ENCODE peak calls at places on chromosomes 4 and X, in four cellular contexts. F is pancreas, S is ovary, Y is heart left ventricle. C is an unnamed sample. For H3K4me1, the result is how much of the 10 kb centered on the place peaks cover.

GRCh38 chr4:168699224-168699878 is 202.5 kb downstream of the PALLD start:
- DNase-seq in Y (no peak), S (no peak), F (no peak), C (no peak)

GRCh38 chr4:57153207-57153606 is 43.0 kb upstream of the IGFBP7 start:
- DNase-seq in Y (no peak), F (no peak), S (no peak), C (no peak)

GRCh38 chr4:91527056-91527455 is 776.7 kb upstream of the GRID2 start:
- DNase-seq in F (no peak), S (no peak), Y (no peak), C (no peak)

GRCh38 chr4:82988323-82988832 is 22.2 kb downstream of the LIN54 start:
- DNase-seq in S (no peak), F (no peak), Y (no peak), C (no peak)

GRCh38 chr4:77385124-77385969 is 220.3 kb upstream of the CXCL13 start:
- DNase-seq in Y (peak), F (peak), S (peak), C (peak)

GRCh38 chr4:19285146-19285545 is 966.6 kb upstream of the SLIT2 start:
- DNase-seq in S (no peak), Y (no peak), F (no peak), C (no peak)

GRCh38 chr4:38056024-38056685 is 96.0 kb downstream of the PTTG2 start:
- DNase-seq in Y (no peak), F (no peak), S (no peak), C (no peak)

GRCh38 chrX:130772313-130773140 is 130.5 kb downstream of the ENOX2 start:
- DNase-seq in S (no peak), F (no peak), Y (no peak), C (no peak)

GRCh38 chr4:186472948-186473347 is 82.4 kb downstream of the MTNR1A start:
- DNase-seq in Y (no peak), S (no peak), F (no peak), C (no peak)

GRCh38 chr4:168097161-168097560 is 4.8 kb downstream of the ANXA10 start:
- DNase-seq in F (no peak), S (no peak), Y (no peak), C (no peak)

GRCh38 chrX:103716967-103717366 is 6.3 kb downstream of the TMEM31 start:
- DNase-seq in S (no peak), Y (no peak), F (no peak), C (no peak)

GRCh38 chr4:136590440-136590839 is 941.9 kb downstream of the PCDH18 start:
- DNase-seq in F (no peak), S (no peak), Y (no peak), C (no peak)

GRCh38 chr4:71400788-71401187 is 62.0 kb downstream of the SLC4A4 start:
- DNase-seq in Y (no peak), F (no peak), S (no peak), C (no peak)

GRCh38 chrX:155188786-155189185 is 27.5 kb upstream of the VBP1 start:
- DNase-seq in F (no peak), Y (no peak), S (no peak), C (no peak)

GRCh38 chr4:54277691-54278090 is 48.6 kb downstream of the PDGFRA start:
- DNase-seq in Y (no peak), S (no peak), F (no peak), C (no peak)

GRCh38 chr4:68630371-68630770 is 40.1 kb downstream of the UGT2B15 start:
- DNase-seq in F (no peak), Y (no peak), S (no peak), C (no peak)
- H3K4me3 ChIP-seq in F (no peak), Y (no peak), S (no peak), C (no peak)

GRCh38 chr4:74014332-74014731 is 15.9 kb upstream of the CXCL5 start:
- DNase-seq in Y (no peak), S (no peak), F (no peak), C (no peak)
- H3K4me1 ChIP-seq in Y (under half), S (under half), F (under half), C (under half)

DNA sequence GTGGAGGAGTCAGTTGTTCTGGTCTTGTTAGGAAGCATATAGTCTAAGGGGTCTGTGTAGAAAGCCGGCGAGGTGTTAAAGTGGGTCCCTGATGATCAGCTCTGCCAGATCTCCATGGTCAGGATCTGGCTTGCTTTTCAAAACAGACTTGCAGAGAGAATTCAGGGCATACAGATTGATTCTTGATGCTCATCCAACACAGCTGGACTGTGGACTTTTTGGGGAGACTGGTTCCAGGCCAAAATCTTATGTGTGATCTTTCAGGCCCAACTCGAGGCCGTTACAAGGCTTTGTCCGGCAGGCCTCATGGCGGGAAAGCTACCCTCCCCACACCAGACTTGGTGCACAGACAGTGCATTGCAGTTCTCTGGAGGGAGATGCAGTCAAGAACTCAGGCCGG is 83.0 kb upstream of the BOD1L1 start:
- DNase-seq in Y (no peak), F (peak), S (no peak), C (no peak)
- H3K4me3 ChIP-seq in Y (no peak), F (no peak), S (no peak), C (no peak)

DNA sequence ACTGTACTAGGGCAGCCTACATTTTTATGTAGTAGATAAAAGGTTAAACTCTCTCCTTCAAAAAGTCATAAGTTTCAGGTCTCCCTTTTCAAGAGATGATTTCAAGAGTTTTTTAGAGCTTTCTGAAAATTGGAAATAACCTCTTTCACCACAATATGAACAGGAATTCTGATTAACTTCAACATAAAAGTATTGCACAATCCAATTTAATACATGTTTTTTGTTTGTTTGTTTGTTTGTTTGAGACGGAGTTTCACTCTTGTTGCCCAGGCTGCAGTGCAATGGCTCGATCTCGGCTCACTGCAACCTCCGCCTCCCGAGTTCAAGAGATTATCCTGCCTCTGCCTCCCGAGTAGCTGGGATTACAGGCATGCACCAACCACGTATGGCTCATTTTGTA is 265.4 kb upstream of the DCAF8L1 start:
- DNase-seq in Y (no peak), S (no peak), F (no peak), C (no peak)
- H3K4me1 ChIP-seq in Y (under half), S (under half), F (under half), C (under half)

GRCh38 chr4:124596811-124597210 is 115.7 kb downstream of the ANKRD50 start:
- DNase-seq in S (no peak), F (no peak), Y (no peak), C (no peak)

GRCh38 chr4:124590480-124590879 is 122.1 kb downstream of the ANKRD50 start:
- DNase-seq in S (no peak), F (no peak), Y (no peak), C (no peak)

GRCh38 chr4:124591646-124592045 is 120.9 kb downstream of the ANKRD50 start:
- DNase-seq in S (no peak), F (no peak), Y (no peak), C (no peak)

GRCh38 chr4:124589827-124590226 is 122.7 kb downstream of the ANKRD50 start:
- DNase-seq in S (no peak), F (no peak), Y (no peak), C (no peak)

DNA sequence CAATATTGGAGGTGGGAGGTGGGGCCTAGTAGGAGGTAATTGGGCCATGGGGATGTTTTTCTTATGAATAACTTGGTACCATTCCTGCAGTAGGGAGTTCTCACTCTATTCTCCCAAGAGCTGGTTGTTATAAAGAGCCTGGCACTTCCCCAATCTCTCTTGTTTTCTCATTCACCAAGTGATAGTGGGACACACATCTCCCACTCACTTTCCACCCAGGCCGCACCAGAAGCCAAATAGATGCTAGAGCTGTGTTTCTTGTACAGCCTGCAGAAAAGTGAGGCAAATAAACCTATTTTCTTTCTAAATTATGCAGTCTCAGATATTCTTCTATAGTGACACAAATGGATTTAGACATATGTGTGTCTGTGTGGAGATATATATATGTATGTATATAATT is 117.6 kb downstream of the ANKRD50 start:
- DNase-seq in Y (no peak), F (no peak), S (no peak), C (no peak)
- H3K4me3 ChIP-seq in Y (no peak), F (no peak), S (no peak), C (no peak)

GRCh38 chr4:8163436-8164193 is 5.0 kb upstream of the ABLIM2 start:
- DNase-seq in F (peak), S (no peak), Y (no peak), C (peak)

GRCh38 chr4:8163026-8163425 is 4.4 kb upstream of the ABLIM2 start:
- DNase-seq in S (no peak), Y (peak), F (peak), C (peak)

GRCh38 chr4:8165374-8165896 is 6.8 kb upstream of the ABLIM2 start:
- DNase-seq in Y (no peak), S (no peak), F (peak), C (no peak)

GRCh38 chr4:8164194-8164565 is 5.6 kb upstream of the ABLIM2 start:
- DNase-seq in F (peak), S (no peak), Y (no peak), C (no peak)

GRCh38 chr4:8164687-8165086 is 6.1 kb upstream of the ABLIM2 start:
- DNase-seq in F (peak), S (no peak), Y (no peak), C (no peak)
- H3K4me1 ChIP-seq in F (under half), S (under half), Y (under half), C (under half)

GRCh38 chrX:12951590-12951965 is 23.3 kb upstream of the TMSB4X start:
- DNase-seq in S (no peak), F (no peak), Y (no peak), C (no peak)

GRCh38 chrX:12950851-12951589 is 23.9 kb upstream of the TMSB4X start:
- DNase-seq in Y (no peak), F (no peak), S (no peak), C (no peak)

GRCh38 chrX:12948495-12948894 is 26.4 kb upstream of the TMSB4X start:
- DNase-seq in Y (no peak), F (no peak), S (no peak), C (no peak)

GRCh38 chrX:12949205-12949926 is 25.5 kb upstream of the TMSB4X start:
- DNase-seq in Y (no peak), S (no peak), F (no peak), C (no peak)

DNA sequence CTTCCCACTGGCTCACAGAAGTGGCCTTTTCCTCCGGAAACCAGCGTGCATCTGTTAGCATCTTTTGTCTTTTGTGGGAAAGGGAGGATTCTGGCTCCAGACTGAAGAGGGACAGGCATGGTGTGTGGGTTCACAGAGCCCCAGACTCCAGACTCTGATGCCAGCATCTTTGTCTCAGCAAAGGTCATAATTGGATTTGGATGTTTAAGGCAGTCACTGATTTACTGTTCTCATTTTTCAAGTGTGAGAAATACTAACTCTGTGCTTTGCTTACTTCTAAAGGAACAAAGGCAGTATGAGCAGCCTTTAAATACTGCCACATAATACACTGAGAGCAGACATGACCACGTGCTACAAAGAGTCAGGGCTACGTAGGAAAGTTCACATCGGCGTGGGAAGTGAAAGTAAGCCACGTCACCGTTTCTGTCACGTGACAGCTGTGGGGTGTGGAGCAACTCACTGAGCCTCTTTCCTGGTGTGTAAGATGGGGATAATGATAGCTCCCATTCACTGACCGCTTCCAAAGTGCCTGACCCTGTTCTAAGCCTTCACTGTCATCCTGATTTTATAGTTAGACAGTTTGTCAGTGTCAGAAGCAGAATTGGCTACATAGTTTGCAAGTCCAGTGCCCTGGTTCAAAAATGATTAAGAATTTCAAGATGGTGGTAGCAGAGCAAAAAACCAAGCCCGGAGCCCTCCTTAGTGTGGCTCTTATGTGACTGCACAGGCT is 24.8 kb upstream of the TMSB4X start:
- DNase-seq in S (peak), F (no peak), Y (peak), C (peak)
- H3K4me3 ChIP-seq in S (no peak), F (no peak), Y (peak), C (peak)

DNA sequence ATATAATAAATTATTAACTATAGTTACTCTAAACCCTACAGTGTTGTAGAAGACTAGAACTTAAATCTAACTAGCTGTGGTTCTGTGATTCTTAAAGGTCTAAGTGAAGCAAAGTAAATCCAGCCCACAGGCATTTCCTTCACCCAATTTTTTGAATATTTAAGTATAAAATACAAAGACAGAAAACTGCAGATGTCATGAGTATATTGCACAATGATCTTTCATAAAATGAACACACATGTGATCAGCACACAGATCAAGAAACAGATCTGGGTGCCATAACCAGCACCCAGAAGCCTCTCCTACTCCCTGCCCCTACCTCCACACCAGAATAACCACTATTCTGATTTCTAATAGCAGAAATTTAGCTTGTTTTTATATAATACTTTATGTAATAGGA is 82.9 kb downstream of the CAMK2D start:
- DNase-seq in F (no peak), S (no peak), Y (no peak), C (no peak)
- H3K4me1 ChIP-seq in F (under half), S (under half), Y (half or more), C (under half)

GRCh38 chr4:93407493-93408275 is 420.9 kb upstream of the ATOH1 start:
- DNase-seq in S (no peak), F (no peak), Y (no peak), C (no peak)
- H3K4me3 ChIP-seq in S (no peak), F (no peak), Y (no peak), C (no peak)

C was measured in left lung.